ENCODE peak calls at places on chromosome 4, in six cellular contexts. Y is suprapubic skin, I is amniotic epithelial cell, S is pancreas, Q is cerebellum, W is cardiac muscle cell. O is an unnamed sample.

GRCh38 chr4:116885579-116885978 is 199.8 kb downstream of the TRAM1L1 start:
- DNase-seq in Q (no peak), Y (no peak), W (no peak), I (no peak), S (no peak), O (no peak)

GRCh38 chr4:6937201-6937600 is 27.6 kb downstream of the TBC1D14 start:
- DNase-seq in S (no peak), Y (no peak), Q (no peak), I (no peak), W (no peak), O (no peak)

GRCh38 chr4:15754323-15754722 is 23.8 kb upstream of the CD38 start:
- DNase-seq in I (peak; percentile 99), Q (no peak), W (peak; percentile 68), S (no peak), Y (no peak), O (no peak)

GRCh38 chr4:38162240-38162784 is 202.1 kb downstream of the PTTG2 start:
- DNase-seq in S (peak; percentile 65), I (peak; percentile 82), Y (no peak), Q (no peak), W (peak; percentile 89), O (no peak)

GRCh38 chr4:143399113-143399949 is 62.7 kb downstream of the GAB1 start:
- DNase-seq in Q (no peak), Y (no peak), W (peak; percentile 38), I (peak; percentile 30), S (no peak), O (no peak)

GRCh38 chr4:82499705-82500104 is 62.1 kb downstream of the TMEM150C start:
- DNase-seq in Y (no peak), I (no peak), Q (no peak), W (no peak), S (no peak), O (no peak)

GRCh38 chr4:175970734-175971133 is 94.9 kb upstream of the WDR17 start:
- DNase-seq in Y (no peak), S (no peak), W (no peak), Q (no peak), I (no peak), O (no peak)

GRCh38 chr4:37001688-37002436 is 242.7 kb upstream of the NWD2 start:
- DNase-seq in I (no peak), Q (no peak), S (no peak), Y (no peak), W (no peak), O (no peak)

GRCh38 chr4:68062501-68062900 is 67.2 kb downstream of the TMPRSS11F start:
- DNase-seq in Y (no peak), S (no peak), Q (no peak), I (no peak), W (no peak), O (no peak)

GRCh38 chr4:55554453-55555030 is 7.8 kb upstream of the CLOCK start:
- DNase-seq in Y (no peak), I (peak; percentile 61), W (peak; percentile 71), Q (no peak), S (no peak), O (no peak)

GRCh38 chr4:5793514-5793913 is 82.5 kb downstream of the EVC start:
- DNase-seq in I (no peak), W (no peak), Q (no peak), Y (peak; percentile 25), S (no peak), O (no peak)

GRCh38 chr4:59553739-59554126 is 1646.4 kb upstream of the ADGRL3 start:
- DNase-seq in I (peak; percentile 71), W (peak; percentile 7), S (no peak), Q (no peak), Y (no peak), O (no peak)

GRCh38 chr4:139560396-139561084 is 4.5 kb upstream of the SETD7 start:
- DNase-seq in Y (no peak), S (no peak), I (no peak), W (no peak), Q (no peak), O (no peak)

GRCh38 chr4:102826105-102826889 is 1.1 kb downstream of the UBE2D3 start:
- DNase-seq in W (no peak), Q (no peak), I (no peak), S (no peak), Y (no peak), O (no peak)